ENCODE peak calls at places on chromosomes 1 and 21, in ten cellular contexts. T, N, Q, V, I, A, W, O, D and C are unnamed samples.

GRCh38 chr1:244239261-244239770 is 188.2 kb downstream of the ZBTB18 start:
- DNase-seq in T (no peak), V (no peak), W (peak), A (no peak), D (no peak), O (no peak), N (no peak), I (no peak), Q (no peak), C (no peak)

GRCh38 chr1:64651841-64652240 is 93.0 kb upstream of the RAVER2 start:
- DNase-seq in Q (no peak), O (no peak), N (no peak), I (no peak), W (no peak), A (no peak), V (no peak), T (no peak), D (no peak), C (no peak)

GRCh38 chr1:167562697-167563096 is 9.1 kb upstream of the CREG1 start:
- DNase-seq in W (no peak), I (no peak), N (peak), O (no peak), A (no peak), Q (no peak), D (no peak), V (no peak), T (peak), C (no peak)

GRCh38 chr1:21524686-21525339 is 15.6 kb downstream of the ALPL start:
- DNase-seq in O (no peak), N (no peak), A (no peak), T (no peak), Q (peak), D (no peak), I (no peak), V (no peak), W (no peak), C (peak)

GRCh38 chr1:2368053-2368744 is 23.2 kb downstream of the MORN1 start:
- DNase-seq in I (no peak), D (no peak), O (no peak), Q (no peak), T (no peak), W (no peak), N (no peak), V (peak), A (no peak), C (no peak)

GRCh38 chr1:34268311-34269042 is 91.8 kb downstream of the C1orf94 start:
- DNase-seq in O (no peak), N (peak), Q (no peak), D (no peak), W (no peak), T (no peak), V (no peak), I (no peak), A (no peak), C (peak)

GRCh38 chr1:232570007-232570406 is 59.9 kb downstream of the SIPA1L2 start:
- DNase-seq in O (no peak), I (no peak), W (no peak), V (no peak), A (no peak), D (no peak), Q (no peak), T (peak), N (no peak), C (no peak)

GRCh38 chr1:55735110-55735509 is 519.9 kb upstream of the USP24 start:
- DNase-seq in A (no peak), O (no peak), D (no peak), I (no peak), W (no peak), Q (no peak), N (peak), V (no peak), T (no peak), C (no peak)

GRCh38 chr1:17167783-17168479 is 37.0 kb upstream of the PADI1 start:
- DNase-seq in O (no peak), Q (no peak), W (no peak), V (no peak), T (peak), D (no peak), N (peak), I (no peak), A (no peak), C (no peak)

GRCh38 chr1:220906561-220907334 is 27.5 kb downstream of the HLX start:
- DNase-seq in Q (no peak), W (no peak), T (no peak), V (no peak), A (no peak), O (no peak), I (no peak), N (peak), D (no peak), C (no peak)

GRCh38 chr21:34934350-34934749 is 114.8 kb downstream of the RUNX1 start:
- DNase-seq in A (no peak), Q (no peak), W (no peak), T (no peak), N (no peak), O (no peak), D (no peak), I (no peak), V (no peak), C (no peak)

GRCh38 chr21:32603131-32603530 is 9.0 kb downstream of the CFAP298 start:
- DNase-seq in D (no peak), Q (no peak), W (no peak), V (no peak), T (no peak), N (no peak), A (no peak), I (no peak), O (no peak), C (no peak)

GRCh38 chr1:18716785-18717678 is 86.4 kb downstream of the PAX7 start:
- DNase-seq in D (no peak), W (no peak), T (no peak), N (no peak), I (no peak), Q (no peak), V (no peak), A (no peak), O (no peak), C (no peak)

GRCh38 chr1:172976222-172977041 is 74.3 kb downstream of the TNFSF18 start:
- DNase-seq in I (no peak), O (no peak), V (no peak), T (peak), W (no peak), A (no peak), Q (no peak), D (peak), N (peak), C (no peak)